ENCODE peak calls at places on chromosome 12, in eight cellular contexts. One of them, this sample, is unnamed.

GRCh38 chr12:116529048-116529447 is 30.1 kb upstream of the MAP1LC3B2 start:
- DNase-seq in omental fat pad: no peak
- DNase-seq in HFFc6: peak; percentile 85
- DNase-seq in fibroblast of lung: peak; percentile 91
- DNase-seq in PC-3: peak; percentile 99
- DNase-seq in BJ: peak; percentile 87
- DNase-seq in GM10248: no peak
- DNase-seq in brain microvascular endothelial cell: peak; percentile 33
- DNase-seq in this sample: no peak

GRCh38 chr12:92556141-92556540 is 146.6 kb upstream of the PLEKHG7 start:
- DNase-seq in omental fat pad: no peak
- DNase-seq in HFFc6: no peak
- DNase-seq in fibroblast of lung: no peak
- DNase-seq in PC-3: no peak
- DNase-seq in BJ: no peak
- DNase-seq in GM10248: peak; percentile 31
- DNase-seq in brain microvascular endothelial cell: no peak
- DNase-seq in this sample: no peak

GRCh38 chr12:24200013-24200412 is 250.5 kb upstream of the SOX5 start:
- DNase-seq in omental fat pad: no peak
- DNase-seq in HFFc6: no peak
- DNase-seq in fibroblast of lung: peak; percentile 15
- DNase-seq in PC-3: no peak
- DNase-seq in BJ: no peak
- DNase-seq in GM10248: no peak
- DNase-seq in brain microvascular endothelial cell: no peak
- DNase-seq in this sample: no peak

GRCh38 chr12:4160314-4161040 is 113.1 kb upstream of the CCND2 start:
- DNase-seq in omental fat pad: no peak
- DNase-seq in HFFc6: no peak
- DNase-seq in fibroblast of lung: no peak
- DNase-seq in PC-3: no peak
- DNase-seq in BJ: no peak
- DNase-seq in GM10248: no peak
- DNase-seq in brain microvascular endothelial cell: no peak
- DNase-seq in this sample: no peak

GRCh38 chr12:24661657-24662096 is 287.2 kb downstream of the BCAT1 start:
- DNase-seq in omental fat pad: peak; percentile 43
- DNase-seq in HFFc6: no peak
- DNase-seq in fibroblast of lung: peak; percentile 74
- DNase-seq in PC-3: no peak
- DNase-seq in BJ: no peak
- DNase-seq in GM10248: no peak
- DNase-seq in brain microvascular endothelial cell: peak; percentile 47
- DNase-seq in this sample: no peak

GRCh38 chr12:69438539-69438938 is 31.6 kb upstream of the FRS2 start:
- DNase-seq in omental fat pad: no peak
- DNase-seq in HFFc6: no peak
- DNase-seq in fibroblast of lung: no peak
- DNase-seq in PC-3: no peak
- DNase-seq in BJ: no peak
- DNase-seq in GM10248: no peak
- DNase-seq in brain microvascular endothelial cell: no peak
- DNase-seq in this sample: no peak

GRCh38 chr12:15899282-15899870 is 11.8 kb upstream of the DERA start:
- DNase-seq in omental fat pad: no peak
- DNase-seq in HFFc6: no peak
- DNase-seq in fibroblast of lung: no peak
- DNase-seq in PC-3: peak; percentile 25
- DNase-seq in BJ: no peak
- DNase-seq in GM10248: no peak
- DNase-seq in brain microvascular endothelial cell: no peak
- DNase-seq in this sample: no peak

GRCh38 chr12:79886917-79887519 is 47.9 kb downstream of the PPP1R12A start:
- DNase-seq in omental fat pad: no peak
- DNase-seq in HFFc6: peak; percentile 62
- DNase-seq in fibroblast of lung: peak; percentile 57
- DNase-seq in PC-3: peak; percentile 84
- DNase-seq in BJ: no peak
- DNase-seq in GM10248: no peak
- DNase-seq in brain microvascular endothelial cell: peak; percentile 38
- DNase-seq in this sample: no peak

GRCh38 chr12:72269491-72269890 is 2.7 kb upstream of the TRHDE start:
- DNase-seq in omental fat pad: no peak
- DNase-seq in HFFc6: no peak
- DNase-seq in fibroblast of lung: peak; percentile 40
- DNase-seq in PC-3: peak; percentile 71
- DNase-seq in BJ: no peak
- DNase-seq in GM10248: no peak
- DNase-seq in brain microvascular endothelial cell: no peak
- DNase-seq in this sample: no peak

GRCh38 chr12:96906849-96907664 is at the start of gene NEDD1:
- DNase-seq in omental fat pad: peak; percentile 73
- DNase-seq in HFFc6: peak; percentile 70
- DNase-seq in fibroblast of lung: peak; percentile 76
- DNase-seq in PC-3: peak; percentile 82
- DNase-seq in BJ: no peak
- DNase-seq in GM10248: peak; percentile 93
- DNase-seq in brain microvascular endothelial cell: peak; percentile 57
- DNase-seq in this sample: peak; percentile 88

GRCh38 chr12:91567100-91567485 is 384.5 kb upstream of the DCN start:
- DNase-seq in omental fat pad: no peak
- DNase-seq in HFFc6: no peak
- DNase-seq in fibroblast of lung: no peak
- DNase-seq in PC-3: peak; percentile 21
- DNase-seq in BJ: no peak
- DNase-seq in GM10248: no peak
- DNase-seq in brain microvascular endothelial cell: no peak
- DNase-seq in this sample: no peak

GRCh38 chr12:106140223-106140986 is 1.7 kb upstream of the NUAK1 start:
- DNase-seq in omental fat pad: no peak
- DNase-seq in HFFc6: no peak
- DNase-seq in fibroblast of lung: no peak
- DNase-seq in PC-3: no peak
- DNase-seq in BJ: no peak
- DNase-seq in GM10248: no peak
- DNase-seq in brain microvascular endothelial cell: no peak
- DNase-seq in this sample: no peak

GRCh38 chr12:81835783-81836182 is 76.6 kb upstream of the PPFIA2 start:
- DNase-seq in omental fat pad: no peak
- DNase-seq in HFFc6: no peak
- DNase-seq in fibroblast of lung: no peak
- DNase-seq in PC-3: no peak
- DNase-seq in BJ: no peak
- DNase-seq in GM10248: no peak
- DNase-seq in brain microvascular endothelial cell: no peak
- DNase-seq in this sample: no peak

GRCh38 chr12:19654630-19655384 is 215.5 kb downstream of the AEBP2 start:
- DNase-seq in omental fat pad: no peak
- DNase-seq in HFFc6: peak; percentile 70
- DNase-seq in fibroblast of lung: peak; percentile 57
- DNase-seq in PC-3: no peak
- DNase-seq in BJ: peak; percentile 55
- DNase-seq in GM10248: no peak
- DNase-seq in brain microvascular endothelial cell: peak; percentile 20
- DNase-seq in this sample: no peak

GRCh38 chr12:30753761-30754382 is 879 bp downstream of the CAPRIN2 start:
- DNase-seq in omental fat pad: no peak
- DNase-seq in HFFc6: peak; percentile 5
- DNase-seq in fibroblast of lung: peak; percentile 56
- DNase-seq in PC-3: peak; percentile 12
- DNase-seq in BJ: no peak
- DNase-seq in GM10248: no peak
- DNase-seq in brain microvascular endothelial cell: peak; percentile 3
- DNase-seq in this sample: no peak

GRCh38 chr12:96255077-96255476 is 60.9 kb downstream of the ELK3 start:
- DNase-seq in omental fat pad: no peak
- DNase-seq in HFFc6: no peak
- DNase-seq in fibroblast of lung: peak; percentile 57
- DNase-seq in PC-3: no peak
- DNase-seq in BJ: no peak
- DNase-seq in GM10248: no peak
- DNase-seq in brain microvascular endothelial cell: peak; percentile 87
- DNase-seq in this sample: no peak

GRCh38 chr12:47907851-47908454 is 3.2 kb upstream of the VDR start:
- DNase-seq in omental fat pad: no peak
- DNase-seq in HFFc6: no peak
- DNase-seq in fibroblast of lung: no peak
- DNase-seq in PC-3: no peak
- DNase-seq in BJ: no peak
- DNase-seq in GM10248: no peak
- DNase-seq in brain microvascular endothelial cell: no peak
- DNase-seq in this sample: no peak

GRCh38 chr12:94848966-94849365 is 154.5 kb downstream of the NDUFA12 start:
- DNase-seq in omental fat pad: no peak
- DNase-seq in HFFc6: no peak
- DNase-seq in fibroblast of lung: no peak
- DNase-seq in PC-3: no peak
- DNase-seq in BJ: no peak
- DNase-seq in GM10248: no peak
- DNase-seq in brain microvascular endothelial cell: no peak
- DNase-seq in this sample: no peak

GRCh38 chr12:101459642-101460346 is 15.3 kb upstream of the SPIC start:
- DNase-seq in omental fat pad: no peak
- DNase-seq in HFFc6: peak; percentile 8
- DNase-seq in fibroblast of lung: no peak
- DNase-seq in PC-3: peak; percentile 94
- DNase-seq in BJ: peak; percentile 4
- DNase-seq in GM10248: no peak
- DNase-seq in brain microvascular endothelial cell: no peak
- DNase-seq in this sample: no peak

GRCh38 chr12:106113042-106113441 is 25.7 kb downstream of the NUAK1 start:
- DNase-seq in omental fat pad: no peak
- DNase-seq in HFFc6: peak; percentile 62
- DNase-seq in fibroblast of lung: peak; percentile 86
- DNase-seq in PC-3: peak; percentile 81
- DNase-seq in BJ: peak; percentile 38
- DNase-seq in GM10248: peak; percentile 13
- DNase-seq in brain microvascular endothelial cell: peak; percentile 59
- DNase-seq in this sample: no peak

GRCh38 chr12:3035815-3036702 is 41.1 kb upstream of the TSPAN9 start:
- DNase-seq in omental fat pad: no peak
- DNase-seq in HFFc6: peak; percentile 26
- DNase-seq in fibroblast of lung: no peak
- DNase-seq in PC-3: no peak
- DNase-seq in BJ: no peak
- DNase-seq in GM10248: no peak
- DNase-seq in brain microvascular endothelial cell: peak; percentile 28
- DNase-seq in this sample: no peak
- TF ChIP-seq CTCF in omental fat pad: no peak
- TF ChIP-seq CTCF in HFFc6: peak; percentile 72
- TF ChIP-seq CTCF in fibroblast of lung: peak; percentile 59
- TF ChIP-seq CTCF in PC-3: peak; percentile 36
- TF ChIP-seq CTCF in BJ: peak; percentile 43
- TF ChIP-seq CTCF in GM10248: no peak
- TF ChIP-seq CTCF in brain microvascular endothelial cell: peak; percentile 79
- TF ChIP-seq CTCF in this sample: no peak

GRCh38 chr12:11577658-11578260 is 71.7 kb upstream of the ETV6 start:
- DNase-seq in omental fat pad: no peak
- DNase-seq in HFFc6: peak; percentile 3
- DNase-seq in fibroblast of lung: peak; percentile 40
- DNase-seq in PC-3: peak; percentile 64
- DNase-seq in BJ: no peak
- DNase-seq in GM10248: no peak
- DNase-seq in brain microvascular endothelial cell: no peak
- DNase-seq in this sample: no peak
- TF ChIP-seq CTCF in omental fat pad: no peak
- TF ChIP-seq CTCF in HFFc6: no peak
- TF ChIP-seq CTCF in fibroblast of lung: no peak
- TF ChIP-seq CTCF in PC-3: no peak
- TF ChIP-seq CTCF in BJ: no peak
- TF ChIP-seq CTCF in GM10248: peak; percentile 9
- TF ChIP-seq CTCF in brain microvascular endothelial cell: no peak
- TF ChIP-seq CTCF in this sample: no peak

GRCh38 chr12:65609359-65609771 is 214.9 kb upstream of the HMGA2 start:
- DNase-seq in omental fat pad: no peak
- DNase-seq in HFFc6: peak; percentile 94
- DNase-seq in fibroblast of lung: peak; percentile 85
- DNase-seq in PC-3: peak; percentile 94
- DNase-seq in BJ: peak; percentile 94
- DNase-seq in GM10248: no peak
- DNase-seq in brain microvascular endothelial cell: peak; percentile 95
- DNase-seq in this sample: no peak
- TF ChIP-seq CTCF in omental fat pad: no peak
- TF ChIP-seq CTCF in HFFc6: peak; percentile 67
- TF ChIP-seq CTCF in fibroblast of lung: peak; percentile 17
- TF ChIP-seq CTCF in PC-3: peak; percentile 66
- TF ChIP-seq CTCF in BJ: peak; percentile 27
- TF ChIP-seq CTCF in GM10248: no peak
- TF ChIP-seq CTCF in brain microvascular endothelial cell: peak; percentile 49
- TF ChIP-seq CTCF in this sample: no peak

GRCh38 chr12:53172352-53172751 is 8.2 kb upstream of the ZNF740 start:
- DNase-seq in omental fat pad: no peak
- DNase-seq in HFFc6: peak; percentile 61
- DNase-seq in fibroblast of lung: peak; percentile 75
- DNase-seq in PC-3: peak; percentile 30
- DNase-seq in BJ: no peak
- DNase-seq in GM10248: no peak
- DNase-seq in brain microvascular endothelial cell: peak; percentile 28
- DNase-seq in this sample: no peak

GRCh38 chr12:53171725-53172329 is 8.7 kb upstream of the ZNF740 start:
- DNase-seq in omental fat pad: no peak
- DNase-seq in HFFc6: no peak
- DNase-seq in fibroblast of lung: peak; percentile 11
- DNase-seq in PC-3: peak; percentile 18
- DNase-seq in BJ: no peak
- DNase-seq in GM10248: no peak
- DNase-seq in brain microvascular endothelial cell: no peak
- DNase-seq in this sample: no peak

GRCh38 chr12:53173085-53173715 is 7.3 kb upstream of the ZNF740 start:
- DNase-seq in omental fat pad: no peak
- DNase-seq in HFFc6: peak; percentile 64
- DNase-seq in fibroblast of lung: peak; percentile 50
- DNase-seq in PC-3: peak; percentile 68
- DNase-seq in BJ: no peak
- DNase-seq in GM10248: no peak
- DNase-seq in brain microvascular endothelial cell: no peak
- DNase-seq in this sample: no peak

GRCh38 chr12:53176750-53177149 is 3.8 kb upstream of the ZNF740 start:
- DNase-seq in omental fat pad: no peak
- DNase-seq in HFFc6: no peak
- DNase-seq in fibroblast of lung: no peak
- DNase-seq in PC-3: no peak
- DNase-seq in BJ: no peak
- DNase-seq in GM10248: no peak
- DNase-seq in brain microvascular endothelial cell: no peak
- DNase-seq in this sample: no peak

DNA sequence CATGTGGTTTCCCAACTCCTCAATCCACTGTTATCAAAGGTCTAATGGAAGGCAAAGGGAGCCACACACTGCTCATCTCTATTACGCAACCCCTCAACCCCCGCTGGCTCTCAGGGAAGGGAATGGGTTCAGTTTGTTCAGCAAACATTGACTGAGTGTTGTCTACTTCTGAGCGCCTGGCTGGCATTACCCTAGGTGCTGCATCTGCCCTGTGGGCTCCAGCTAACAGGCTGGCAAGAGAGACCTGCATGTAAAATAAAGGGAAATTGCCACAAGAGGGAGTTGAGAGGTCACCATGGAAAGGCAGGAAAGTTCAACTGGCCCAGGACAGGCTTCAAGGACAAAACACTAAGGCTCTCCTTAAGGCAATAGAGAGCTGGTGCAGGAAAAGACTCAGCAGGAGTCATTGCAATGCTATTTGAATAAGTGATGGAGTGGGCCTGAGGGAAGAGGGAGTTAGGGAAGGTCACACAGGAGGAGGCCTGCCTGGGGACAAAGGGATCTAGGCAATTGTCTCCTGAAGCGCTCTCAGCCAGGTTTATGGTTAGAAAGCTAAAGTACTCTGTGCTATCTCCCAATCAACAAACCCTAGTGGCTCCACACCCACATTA is 5.5 kb upstream of the ZNF740 start:
- DNase-seq in omental fat pad: no peak
- DNase-seq in HFFc6: peak; percentile 48
- DNase-seq in fibroblast of lung: peak; percentile 17
- DNase-seq in PC-3: peak; percentile 67
- DNase-seq in BJ: no peak
- DNase-seq in GM10248: peak; percentile 24
- DNase-seq in brain microvascular endothelial cell: no peak
- DNase-seq in this sample: no peak
- TF ChIP-seq CTCF in omental fat pad: no peak
- TF ChIP-seq CTCF in HFFc6: peak; percentile 61
- TF ChIP-seq CTCF in fibroblast of lung: peak; percentile 23
- TF ChIP-seq CTCF in PC-3: peak; percentile 58
- TF ChIP-seq CTCF in BJ: peak; percentile 42
- TF ChIP-seq CTCF in GM10248: peak; percentile 18
- TF ChIP-seq CTCF in brain microvascular endothelial cell: peak; percentile 35
- TF ChIP-seq CTCF in this sample: no peak